ENCODE peak calls at places on chromosomes 2 and 18, in eight cellular contexts. O, F, S, X, E, B, A and V are unnamed samples.

GRCh38 chr18:9808530-9809241 is 77.1 kb upstream of the TXNDC2 start:
- DNase-seq in B (no peak), O (no peak), A (peak; percentile 66), E (no peak), F (no peak), S (peak; percentile 17), X (peak; percentile 27), V (no peak)

GRCh38 chr2:85655961-85656403 is 12.0 kb downstream of the SFTPB start:
- DNase-seq in F (no peak), X (no peak), A (peak; percentile 86), B (no peak), S (no peak), E (peak; percentile 73), O (no peak), V (no peak)

GRCh38 chr2:44897406-44897805 is 44.1 kb upstream of the SIX3 start:
- DNase-seq in O (peak; percentile 9), F (no peak), B (no peak), S (no peak), E (no peak), A (no peak), X (no peak), V (no peak)

GRCh38 chr2:207437857-207438166 is 92.0 kb upstream of the CREB1 start:
- DNase-seq in A (no peak), E (no peak), O (no peak), F (no peak), B (no peak), X (peak; percentile 11), S (peak; percentile 29), V (no peak)

GRCh38 chr2:199933466-199933865 is 21.8 kb downstream of the TYW5 start:
- DNase-seq in S (no peak), X (no peak), B (no peak), A (no peak), E (no peak), F (no peak), O (no peak), V (no peak)

GRCh38 chr2:112109278-112109677 is 28.9 kb upstream of the FBLN7 start:
- DNase-seq in S (no peak), E (no peak), O (no peak), B (no peak), X (no peak), F (no peak), A (no peak), V (no peak)

GRCh38 chr2:46800218-46800617 is 115.4 kb downstream of the MCFD2 start:
- DNase-seq in F (no peak), E (no peak), S (no peak), O (no peak), B (no peak), X (no peak), A (peak; percentile 56), V (no peak)

GRCh38 chr2:112155331-112156151 is 17.4 kb downstream of the FBLN7 start:
- DNase-seq in A (no peak), S (no peak), B (no peak), F (no peak), E (no peak), O (no peak), X (no peak), V (no peak)

GRCh38 chr2:122707224-122707824 is 951.9 kb downstream of the TSN start:
- DNase-seq in A (no peak), X (no peak), S (no peak), O (no peak), E (no peak), F (no peak), B (no peak), V (no peak)

GRCh38 chr2:191263050-191263449 is 17.8 kb downstream of the MYO1B start:
- DNase-seq in A (no peak), O (no peak), E (no peak), F (no peak), B (no peak), S (no peak), X (peak; percentile 14), V (no peak)

GRCh38 chr18:36580874-36581750 is 247.7 kb downstream of the TPGS2 start:
- DNase-seq in A (peak; percentile 91), S (peak; percentile 21), B (peak; percentile 78), F (no peak), X (no peak), E (no peak), O (no peak), V (peak; percentile 71)

GRCh38 chr2:47119001-47119400 is 36.1 kb downstream of the STPG4 start:
- DNase-seq in F (no peak), O (no peak), S (peak; percentile 76), A (peak; percentile 71), E (no peak), B (peak; percentile 55), X (no peak), V (peak; percentile 30)

GRCh38 chr2:105344704-105345345 is 7.5 kb downstream of the C2orf49 start:
- DNase-seq in S (peak; percentile 68), F (no peak), O (no peak), E (peak; percentile 18), A (peak; percentile 52), B (no peak), X (peak; percentile 29), V (no peak)

GRCh38 chr2:64086347-64087082 is 57.7 kb downstream of the PELI1 start:
- DNase-seq in O (no peak), X (no peak), A (no peak), S (no peak), E (no peak), F (no peak), B (no peak), V (no peak)

GRCh38 chr18:23835076-23835475 is 145.8 kb downstream of the LAMA3 start:
- DNase-seq in S (no peak), X (no peak), F (no peak), O (no peak), E (no peak), B (no peak), A (no peak), V (no peak)

GRCh38 chr2:54635554-54636152 is 87.8 kb upstream of the EML6 start:
- DNase-seq in S (no peak), F (no peak), X (no peak), A (peak; percentile 62), B (peak; percentile 12), O (no peak), E (no peak), V (no peak)

GRCh38 chr2:24635181-24635580 is 144.1 kb downstream of the NCOA1 start:
- DNase-seq in S (no peak), A (peak; percentile 70), F (no peak), B (peak; percentile 22), X (no peak), O (no peak), E (no peak), V (peak; percentile 4)

GRCh38 chr18:42736074-42736473 is 379.4 kb downstream of the RIT2 start:
- DNase-seq in X (no peak), A (no peak), F (no peak), O (no peak), E (no peak), B (no peak), S (no peak), V (no peak)

GRCh38 chr18:21273568-21273967 is 31.5 kb downstream of the GREB1L start:
- DNase-seq in B (no peak), X (no peak), E (no peak), A (no peak), F (no peak), O (no peak), S (no peak), V (no peak)

GRCh38 chr2:127105656-127106456 is 1.1 kb downstream of the BIN1 start:
- DNase-seq in B (no peak), S (peak; percentile 69), A (peak; percentile 18), X (no peak), O (peak; percentile 21), F (no peak), E (no peak), V (no peak)

GRCh38 chr2:54757496-54757895 is 34.0 kb downstream of the EML6 start:
- DNase-seq in X (no peak), B (no peak), S (no peak), O (no peak), A (peak; percentile 20), F (peak; percentile 24), E (no peak), V (no peak)

GRCh38 chr2:231821908-231822307 is 35.7 kb downstream of the COPS7B start:
- DNase-seq in F (no peak), E (no peak), O (no peak), A (no peak), B (no peak), X (no peak), S (no peak), V (no peak)

GRCh38 chr18:46160050-46160798 is 56.0 kb downstream of the HAUS1 start:
- DNase-seq in X (no peak), E (no peak), F (no peak), A (no peak), S (no peak), O (no peak), B (no peak), V (no peak)

DNA sequence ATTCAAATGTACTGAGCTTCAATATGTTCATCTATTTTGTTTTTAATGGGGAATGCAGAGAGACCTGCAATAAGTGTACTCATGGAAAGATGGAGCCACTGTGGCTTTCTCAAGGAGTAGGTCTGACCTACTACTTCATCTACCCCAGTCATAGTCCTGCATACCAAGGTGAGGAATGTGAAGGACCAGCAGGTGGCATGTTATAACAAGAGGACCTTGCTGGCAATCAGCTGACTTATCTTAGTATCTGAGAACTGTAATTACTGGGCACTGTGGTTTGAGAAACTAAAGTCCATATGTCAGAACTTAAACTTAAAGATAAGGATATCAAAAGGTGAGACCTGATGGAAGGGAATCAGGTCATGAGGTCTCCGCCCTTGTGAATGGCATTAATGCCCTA is 1104.2 kb downstream of the BCL11A start:
- DNase-seq in A (no peak), F (no peak), E (no peak), B (no peak), O (peak; percentile 16), X (peak; percentile 32), S (no peak), V (no peak)
- TF ChIP-seq CTCF in A (no peak), F (no peak), E (no peak), B (no peak), O (no peak), X (peak; percentile 48), S (no peak), V (no peak)

GRCh38 chr18:62939925-62940324 is 224.6 kb downstream of the PHLPP1 start:
- DNase-seq in S (no peak), E (no peak), B (no peak), X (no peak), A (no peak), F (no peak), O (no peak), V (no peak)
- TF ChIP-seq CTCF in S (no peak), E (no peak), B (no peak), X (no peak), A (no peak), F (no peak), O (no peak), V (no peak)

DNA sequence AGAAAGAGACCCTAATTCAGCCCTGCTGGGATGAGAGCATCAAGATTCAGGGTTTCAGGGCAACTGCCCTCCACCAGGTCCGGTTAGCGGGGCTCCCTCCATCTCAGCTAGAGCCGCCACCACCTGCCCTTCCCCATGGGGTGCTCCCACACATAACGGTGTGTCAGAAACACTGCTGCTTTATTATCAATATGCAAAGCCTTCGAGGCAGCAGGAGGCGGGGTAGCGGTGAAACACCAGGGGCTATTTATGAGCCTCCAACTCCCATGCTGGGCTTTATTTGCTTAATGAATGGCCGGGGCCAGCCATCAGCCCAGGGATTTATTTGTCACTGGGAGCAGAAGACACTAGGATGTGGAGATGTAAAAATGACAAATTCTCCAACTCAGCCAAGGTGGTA is 109.8 kb downstream of the GALNT14 start:
- DNase-seq in B (no peak), A (no peak), E (no peak), X (no peak), O (no peak), S (no peak), F (no peak), V (no peak)
- TF ChIP-seq CTCF in B (no peak), A (no peak), E (no peak), X (no peak), O (no peak), S (no peak), F (no peak), V (no peak)

GRCh38 chr2:151176661-151177060 is 85.0 kb downstream of the RBM43 start:
- DNase-seq in S (no peak), F (no peak), O (no peak), X (no peak), B (no peak), E (no peak), A (no peak), V (no peak)
- TF ChIP-seq CTCF in S (no peak), F (no peak), O (no peak), X (no peak), B (no peak), E (no peak), A (no peak), V (no peak)